ENCODE peak calls at places on chromosomes 4 and X, in seven cellular contexts. One of them, this sample, is unnamed.

GRCh38 chr4:98555798-98556445 is 102.5 kb downstream of the TSPAN5 start:
- DNase-seq in right lobe of liver: no peak
- DNase-seq in osteocyte: no peak
- DNase-seq in astrocyte of the spinal cord: no peak
- DNase-seq in coronary artery: no peak
- DNase-seq in heart left ventricle: no peak
- DNase-seq in fibroblast of lung: peak; percentile 47
- DNase-seq in this sample: no peak

GRCh38 chr4:169436734-169437133 is 166.0 kb upstream of the SH3RF1 start:
- DNase-seq in right lobe of liver: no peak
- DNase-seq in osteocyte: no peak
- DNase-seq in astrocyte of the spinal cord: no peak
- DNase-seq in coronary artery: no peak
- DNase-seq in heart left ventricle: no peak
- DNase-seq in fibroblast of lung: no peak
- DNase-seq in this sample: no peak

GRCh38 chrX:12974217-12974796 is 603 bp upstream of the TMSB4X start:
- DNase-seq in right lobe of liver: peak; percentile 66
- DNase-seq in osteocyte: peak; percentile 87
- DNase-seq in astrocyte of the spinal cord: peak; percentile 76
- DNase-seq in coronary artery: no peak
- DNase-seq in heart left ventricle: peak; percentile 81
- DNase-seq in fibroblast of lung: peak; percentile 69
- DNase-seq in this sample: no peak

GRCh38 chrX:16870861-16871584 is 861 bp upstream of the RBBP7 start:
- DNase-seq in right lobe of liver: peak; percentile 69
- DNase-seq in osteocyte: peak; percentile 85
- DNase-seq in astrocyte of the spinal cord: no peak
- DNase-seq in coronary artery: peak; percentile 79
- DNase-seq in heart left ventricle: peak; percentile 61
- DNase-seq in fibroblast of lung: peak; percentile 12
- DNase-seq in this sample: no peak

GRCh38 chr4:107658400-107659326 is 61.4 kb downstream of the PAPSS1 start:
- DNase-seq in right lobe of liver: no peak
- DNase-seq in osteocyte: no peak
- DNase-seq in astrocyte of the spinal cord: no peak
- DNase-seq in coronary artery: no peak
- DNase-seq in heart left ventricle: no peak
- DNase-seq in fibroblast of lung: no peak
- DNase-seq in this sample: no peak

GRCh38 chr4:24966076-24966475 is 53.2 kb upstream of the CCDC149 start:
- DNase-seq in right lobe of liver: no peak
- DNase-seq in osteocyte: no peak
- DNase-seq in astrocyte of the spinal cord: no peak
- DNase-seq in coronary artery: no peak
- DNase-seq in heart left ventricle: no peak
- DNase-seq in fibroblast of lung: no peak
- DNase-seq in this sample: no peak

GRCh38 chr4:41176357-41176756 is 38.0 kb downstream of the APBB2 start:
- DNase-seq in right lobe of liver: no peak
- DNase-seq in osteocyte: no peak
- DNase-seq in astrocyte of the spinal cord: peak; percentile 78
- DNase-seq in coronary artery: no peak
- DNase-seq in heart left ventricle: no peak
- DNase-seq in fibroblast of lung: peak; percentile 84
- DNase-seq in this sample: peak; percentile 58

GRCh38 chrX:85544609-85545008 is 165.1 kb upstream of the POF1B start:
- DNase-seq in right lobe of liver: no peak
- DNase-seq in osteocyte: no peak
- DNase-seq in astrocyte of the spinal cord: no peak
- DNase-seq in coronary artery: no peak
- DNase-seq in heart left ventricle: no peak
- DNase-seq in fibroblast of lung: no peak
- DNase-seq in this sample: no peak

GRCh38 chr4:55397024-55397520 is 1.3 kb downstream of the TMEM165 start:
- DNase-seq in right lobe of liver: no peak
- DNase-seq in osteocyte: no peak
- DNase-seq in astrocyte of the spinal cord: peak; percentile 32
- DNase-seq in coronary artery: peak; percentile 79
- DNase-seq in heart left ventricle: no peak
- DNase-seq in fibroblast of lung: no peak
- DNase-seq in this sample: no peak

GRCh38 chr4:55469979-55470378 is 74.2 kb downstream of the TMEM165 start:
- DNase-seq in right lobe of liver: no peak
- DNase-seq in osteocyte: no peak
- DNase-seq in astrocyte of the spinal cord: no peak
- DNase-seq in coronary artery: no peak
- DNase-seq in heart left ventricle: no peak
- DNase-seq in fibroblast of lung: no peak
- DNase-seq in this sample: no peak

GRCh38 chr4:68337522-68337921 is 12.4 kb downstream of the YTHDC1 start:
- DNase-seq in right lobe of liver: no peak
- DNase-seq in osteocyte: no peak
- DNase-seq in astrocyte of the spinal cord: no peak
- DNase-seq in coronary artery: no peak
- DNase-seq in heart left ventricle: no peak
- DNase-seq in fibroblast of lung: no peak
- DNase-seq in this sample: no peak

GRCh38 chrX:8033175-8033574 is 106.0 kb upstream of the PNPLA4 start:
- DNase-seq in right lobe of liver: no peak
- DNase-seq in osteocyte: no peak
- DNase-seq in astrocyte of the spinal cord: no peak
- DNase-seq in coronary artery: no peak
- DNase-seq in heart left ventricle: no peak
- DNase-seq in fibroblast of lung: no peak
- DNase-seq in this sample: no peak

GRCh38 chrX:68822641-68823410 is 6.0 kb upstream of the EFNB1 start:
- DNase-seq in right lobe of liver: no peak
- DNase-seq in osteocyte: peak; percentile 80
- DNase-seq in astrocyte of the spinal cord: peak; percentile 40
- DNase-seq in coronary artery: no peak
- DNase-seq in heart left ventricle: no peak
- DNase-seq in fibroblast of lung: peak; percentile 44
- DNase-seq in this sample: no peak

GRCh38 chr4:97317691-97318090 is 825.6 kb downstream of the STPG2 start:
- DNase-seq in right lobe of liver: no peak
- DNase-seq in osteocyte: no peak
- DNase-seq in astrocyte of the spinal cord: no peak
- DNase-seq in coronary artery: no peak
- DNase-seq in heart left ventricle: no peak
- DNase-seq in fibroblast of lung: no peak
- DNase-seq in this sample: no peak

GRCh38 chr4:16268290-16268689 is 42.0 kb upstream of the TAPT1 start:
- DNase-seq in right lobe of liver: no peak
- DNase-seq in osteocyte: no peak
- DNase-seq in astrocyte of the spinal cord: no peak
- DNase-seq in coronary artery: no peak
- DNase-seq in heart left ventricle: no peak
- DNase-seq in fibroblast of lung: no peak
- DNase-seq in this sample: no peak

GRCh38 chr4:183797445-183798248 is 107.5 kb upstream of the STOX2 start:
- DNase-seq in right lobe of liver: peak; percentile 59
- DNase-seq in osteocyte: no peak
- DNase-seq in astrocyte of the spinal cord: peak; percentile 5
- DNase-seq in coronary artery: no peak
- DNase-seq in heart left ventricle: peak; percentile 70
- DNase-seq in fibroblast of lung: peak; percentile 15
- DNase-seq in this sample: no peak

GRCh38 chr4:98203406-98204235 is 57.6 kb upstream of the RAP1GDS1 start:
- DNase-seq in right lobe of liver: no peak
- DNase-seq in osteocyte: no peak
- DNase-seq in astrocyte of the spinal cord: no peak
- DNase-seq in coronary artery: no peak
- DNase-seq in heart left ventricle: no peak
- DNase-seq in fibroblast of lung: no peak
- DNase-seq in this sample: no peak

GRCh38 chr4:55172694-55173287 is 47.4 kb upstream of the KDR start:
- DNase-seq in right lobe of liver: no peak
- DNase-seq in osteocyte: no peak
- DNase-seq in astrocyte of the spinal cord: peak; percentile 53
- DNase-seq in coronary artery: no peak
- DNase-seq in heart left ventricle: no peak
- DNase-seq in fibroblast of lung: peak; percentile 76
- DNase-seq in this sample: no peak

GRCh38 chr4:101439926-101440325 is 92.6 kb upstream of the PPP3CA start:
- DNase-seq in right lobe of liver: no peak
- DNase-seq in osteocyte: no peak
- DNase-seq in astrocyte of the spinal cord: peak; percentile 11
- DNase-seq in coronary artery: no peak
- DNase-seq in heart left ventricle: no peak
- DNase-seq in fibroblast of lung: no peak
- DNase-seq in this sample: no peak

GRCh38 chr4:120052840-120053239 is 13.8 kb downstream of the MAD2L1 start:
- DNase-seq in right lobe of liver: no peak
- DNase-seq in osteocyte: no peak
- DNase-seq in astrocyte of the spinal cord: peak; percentile 96
- DNase-seq in coronary artery: peak; percentile 85
- DNase-seq in heart left ventricle: no peak
- DNase-seq in fibroblast of lung: peak; percentile 94
- DNase-seq in this sample: peak; percentile 16

GRCh38 chrX:19617550-19617949 is 102.2 kb upstream of the MAP3K15 start:
- DNase-seq in right lobe of liver: no peak
- DNase-seq in osteocyte: no peak
- DNase-seq in astrocyte of the spinal cord: no peak
- DNase-seq in coronary artery: no peak
- DNase-seq in heart left ventricle: no peak
- DNase-seq in fibroblast of lung: no peak
- DNase-seq in this sample: no peak

GRCh38 chr4:54660591-54660990 is 2.8 kb downstream of the KIT start:
- DNase-seq in right lobe of liver: no peak
- DNase-seq in osteocyte: no peak
- DNase-seq in astrocyte of the spinal cord: no peak
- DNase-seq in coronary artery: no peak
- DNase-seq in heart left ventricle: no peak
- DNase-seq in fibroblast of lung: no peak
- DNase-seq in this sample: peak; percentile 9

GRCh38 chrX:129925305-129926092 is 19.5 kb downstream of the UTP14A start:
- DNase-seq in right lobe of liver: no peak
- DNase-seq in osteocyte: peak; percentile 89
- DNase-seq in astrocyte of the spinal cord: peak; percentile 72
- DNase-seq in coronary artery: peak; percentile 79
- DNase-seq in heart left ventricle: no peak
- DNase-seq in fibroblast of lung: peak; percentile 61
- DNase-seq in this sample: peak; percentile 32

GRCh38 chr4:186360551-186360950 is 94.6 kb downstream of the F11 start:
- DNase-seq in right lobe of liver: no peak
- DNase-seq in osteocyte: no peak
- DNase-seq in astrocyte of the spinal cord: no peak
- DNase-seq in coronary artery: no peak
- DNase-seq in heart left ventricle: no peak
- DNase-seq in fibroblast of lung: no peak
- DNase-seq in this sample: no peak

GRCh38 chr4:186368291-186368690 is 102.3 kb downstream of the F11 start:
- DNase-seq in right lobe of liver: no peak
- DNase-seq in osteocyte: no peak
- DNase-seq in astrocyte of the spinal cord: no peak
- DNase-seq in coronary artery: no peak
- DNase-seq in heart left ventricle: no peak
- DNase-seq in fibroblast of lung: no peak
- DNase-seq in this sample: no peak

DNA sequence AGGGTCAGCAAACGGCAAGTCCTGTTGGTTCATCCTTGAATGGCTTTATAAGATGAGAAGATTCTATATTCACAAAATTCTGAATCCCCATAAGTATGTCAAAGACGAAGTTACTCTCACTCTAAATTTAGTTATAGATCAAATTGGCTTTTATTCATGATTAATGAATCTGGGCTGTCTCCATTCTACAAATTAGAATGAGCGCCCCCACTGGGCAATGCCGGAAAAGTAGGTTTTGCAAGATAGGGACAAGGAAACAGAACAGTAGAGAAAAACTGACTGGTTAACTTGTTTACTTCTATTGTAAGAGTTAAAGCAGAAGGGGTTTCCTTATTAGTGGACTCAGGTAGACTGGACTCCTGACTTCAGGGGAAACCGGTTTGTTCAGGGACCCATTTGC is 100.3 kb downstream of the F11 start:
- DNase-seq in right lobe of liver: no peak
- DNase-seq in osteocyte: no peak
- DNase-seq in astrocyte of the spinal cord: no peak
- DNase-seq in coronary artery: no peak
- DNase-seq in heart left ventricle: no peak
- DNase-seq in fibroblast of lung: no peak
- DNase-seq in this sample: no peak
- TF ChIP-seq CTCF in right lobe of liver: no peak
- TF ChIP-seq CTCF in osteocyte: no peak
- TF ChIP-seq CTCF in astrocyte of the spinal cord: no peak
- TF ChIP-seq CTCF in coronary artery: no peak
- TF ChIP-seq CTCF in heart left ventricle: no peak
- TF ChIP-seq CTCF in fibroblast of lung: no peak
- TF ChIP-seq CTCF in this sample: no peak

GRCh38 chr4:85302756-85303155 is 172.2 kb upstream of the ARHGAP24 start:
- DNase-seq in right lobe of liver: no peak
- DNase-seq in osteocyte: no peak
- DNase-seq in astrocyte of the spinal cord: no peak
- DNase-seq in coronary artery: no peak
- DNase-seq in heart left ventricle: no peak
- DNase-seq in fibroblast of lung: no peak
- DNase-seq in this sample: no peak
- TF ChIP-seq CTCF in right lobe of liver: no peak
- TF ChIP-seq CTCF in osteocyte: no peak
- TF ChIP-seq CTCF in astrocyte of the spinal cord: no peak
- TF ChIP-seq CTCF in coronary artery: no peak
- TF ChIP-seq CTCF in heart left ventricle: no peak
- TF ChIP-seq CTCF in fibroblast of lung: no peak
- TF ChIP-seq CTCF in this sample: no peak

GRCh38 chr4:72326692-72327632 is 242.1 kb downstream of the ADAMTS3 start:
- DNase-seq in right lobe of liver: no peak
- DNase-seq in osteocyte: no peak
- DNase-seq in astrocyte of the spinal cord: peak; percentile 61
- DNase-seq in coronary artery: no peak
- DNase-seq in heart left ventricle: no peak
- DNase-seq in fibroblast of lung: peak; percentile 42
- DNase-seq in this sample: no peak
- TF ChIP-seq CTCF in right lobe of liver: peak; percentile 65
- TF ChIP-seq CTCF in osteocyte: peak; percentile 84
- TF ChIP-seq CTCF in astrocyte of the spinal cord: peak; percentile 58
- TF ChIP-seq CTCF in coronary artery: peak; percentile 30
- TF ChIP-seq CTCF in heart left ventricle: peak; percentile 37
- TF ChIP-seq CTCF in fibroblast of lung: peak; percentile 63
- TF ChIP-seq CTCF in this sample: peak; percentile 66

GRCh38 chr4:3766207-3766790 is at the start of gene ADRA2C:
- DNase-seq in right lobe of liver: no peak
- DNase-seq in osteocyte: no peak
- DNase-seq in astrocyte of the spinal cord: no peak
- DNase-seq in coronary artery: no peak
- DNase-seq in heart left ventricle: no peak
- DNase-seq in fibroblast of lung: peak; percentile 30
- DNase-seq in this sample: no peak

GRCh38 chr4:3768842-3769641 is 2.9 kb downstream of the ADRA2C start:
- DNase-seq in right lobe of liver: no peak
- DNase-seq in osteocyte: no peak
- DNase-seq in astrocyte of the spinal cord: no peak
- DNase-seq in coronary artery: no peak
- DNase-seq in heart left ventricle: no peak
- DNase-seq in fibroblast of lung: no peak
- DNase-seq in this sample: no peak

GRCh38 chr4:3769642-3770184 is 3.5 kb downstream of the ADRA2C start:
- DNase-seq in right lobe of liver: no peak
- DNase-seq in osteocyte: no peak
- DNase-seq in astrocyte of the spinal cord: no peak
- DNase-seq in coronary artery: no peak
- DNase-seq in heart left ventricle: no peak
- DNase-seq in fibroblast of lung: no peak
- DNase-seq in this sample: no peak

GRCh38 chr4:3766791-3767561 is 791 bp downstream of the ADRA2C start:
- DNase-seq in right lobe of liver: no peak
- DNase-seq in osteocyte: no peak
- DNase-seq in astrocyte of the spinal cord: peak; percentile 3
- DNase-seq in coronary artery: no peak
- DNase-seq in heart left ventricle: no peak
- DNase-seq in fibroblast of lung: peak; percentile 7
- DNase-seq in this sample: no peak

GRCh38 chr4:3767569-3768288 is 1.5 kb downstream of the ADRA2C start:
- DNase-seq in right lobe of liver: no peak
- DNase-seq in osteocyte: no peak
- DNase-seq in astrocyte of the spinal cord: peak; percentile 2
- DNase-seq in coronary artery: no peak
- DNase-seq in heart left ventricle: no peak
- DNase-seq in fibroblast of lung: peak; percentile 23
- DNase-seq in this sample: no peak
- TF ChIP-seq CTCF in right lobe of liver: peak; percentile 12
- TF ChIP-seq CTCF in osteocyte: no peak
- TF ChIP-seq CTCF in astrocyte of the spinal cord: no peak
- TF ChIP-seq CTCF in coronary artery: no peak
- TF ChIP-seq CTCF in heart left ventricle: no peak
- TF ChIP-seq CTCF in fibroblast of lung: peak; percentile 2
- TF ChIP-seq CTCF in this sample: no peak

This sample was measured in BJ.